ENCODE peak calls at places on chromosomes 6 and 20, in five cellular contexts. One of them, this sample, is unnamed.

GRCh38 chr20:59767656-59768055 is 163.3 kb downstream of the PHACTR3 start:
- DNase-seq in mesenchymal stem cell: no peak
- DNase-seq in neuronal stem cell: no peak
- DNase-seq in H9: no peak
- DNase-seq in trophoblast cell: no peak
- DNase-seq in this sample: no peak

GRCh38 chr6:34015576-34015975 is 130.3 kb downstream of the GRM4 start:
- DNase-seq in H9: peak; percentile 74
- DNase-seq in trophoblast cell: no peak
- DNase-seq in mesenchymal stem cell: no peak
- DNase-seq in neuronal stem cell: peak; percentile 55
- DNase-seq in this sample: no peak

GRCh38 chr6:44805239-44805849 is 417.8 kb downstream of the CDC5L start:
- DNase-seq in trophoblast cell: no peak
- DNase-seq in neuronal stem cell: no peak
- DNase-seq in H9: no peak
- DNase-seq in mesenchymal stem cell: no peak
- DNase-seq in this sample: no peak

GRCh38 chr6:20473518-20473917 is 60.7 kb upstream of the CDKAL1 start:
- DNase-seq in neuronal stem cell: no peak
- DNase-seq in trophoblast cell: no peak
- DNase-seq in H9: no peak
- DNase-seq in mesenchymal stem cell: no peak
- DNase-seq in this sample: no peak

GRCh38 chr6:36230376-36230775 is 33.8 kb downstream of the BRPF3 start:
- DNase-seq in neuronal stem cell: no peak
- DNase-seq in H9: no peak
- DNase-seq in trophoblast cell: no peak
- DNase-seq in mesenchymal stem cell: no peak
- DNase-seq in this sample: no peak

GRCh38 chr20:41051426-41051825 is 22.8 kb downstream of the TOP1 start:
- DNase-seq in neuronal stem cell: no peak
- DNase-seq in trophoblast cell: no peak
- DNase-seq in H9: no peak
- DNase-seq in mesenchymal stem cell: no peak
- DNase-seq in this sample: no peak

GRCh38 chr6:149332602-149333311 is 15.2 kb downstream of the TAB2 start:
- DNase-seq in trophoblast cell: no peak
- DNase-seq in H9: no peak
- DNase-seq in mesenchymal stem cell: no peak
- DNase-seq in neuronal stem cell: no peak
- DNase-seq in this sample: no peak

GRCh38 chr6:158839796-158840195 is 20.6 kb upstream of the EZR start:
- DNase-seq in H9: no peak
- DNase-seq in trophoblast cell: no peak
- DNase-seq in mesenchymal stem cell: no peak
- DNase-seq in neuronal stem cell: no peak
- DNase-seq in this sample: no peak

GRCh38 chr6:162644153-162644552 is 83.4 kb downstream of the PRKN start:
- DNase-seq in H9: no peak
- DNase-seq in mesenchymal stem cell: no peak
- DNase-seq in neuronal stem cell: no peak
- DNase-seq in trophoblast cell: no peak
- DNase-seq in this sample: no peak

GRCh38 chr20:33407251-33407650 is 5.9 kb upstream of the CDK5RAP1 start:
- DNase-seq in trophoblast cell: no peak
- DNase-seq in H9: no peak
- DNase-seq in mesenchymal stem cell: peak; percentile 32
- DNase-seq in neuronal stem cell: no peak
- DNase-seq in this sample: no peak

GRCh38 chr6:2158596-2159271 is 86.7 kb downstream of the GMDS start:
- DNase-seq in mesenchymal stem cell: peak; percentile 18
- DNase-seq in neuronal stem cell: peak; percentile 56
- DNase-seq in trophoblast cell: peak; percentile 65
- DNase-seq in H9: peak; percentile 86
- DNase-seq in this sample: peak; percentile 66

GRCh38 chr6:56424542-56425083 is 177.2 kb upstream of the COL21A1 start:
- DNase-seq in trophoblast cell: no peak
- DNase-seq in mesenchymal stem cell: no peak
- DNase-seq in neuronal stem cell: no peak
- DNase-seq in H9: no peak
- DNase-seq in this sample: no peak

GRCh38 chr20:22495789-22496188 is 88.6 kb downstream of the FOXA2 start:
- DNase-seq in neuronal stem cell: no peak
- DNase-seq in trophoblast cell: no peak
- DNase-seq in H9: no peak
- DNase-seq in mesenchymal stem cell: no peak
- DNase-seq in this sample: no peak

GRCh38 chr20:22495172-22495571 is 89.2 kb downstream of the FOXA2 start:
- DNase-seq in neuronal stem cell: no peak
- DNase-seq in H9: no peak
- DNase-seq in trophoblast cell: no peak
- DNase-seq in mesenchymal stem cell: no peak
- DNase-seq in this sample: no peak

GRCh38 chr20:22499475-22500174 is 84.7 kb downstream of the FOXA2 start:
- DNase-seq in trophoblast cell: no peak
- DNase-seq in neuronal stem cell: no peak
- DNase-seq in mesenchymal stem cell: no peak
- DNase-seq in H9: no peak
- DNase-seq in this sample: no peak

GRCh38 chr20:22501034-22501433 is 83.3 kb downstream of the FOXA2 start:
- DNase-seq in trophoblast cell: no peak
- DNase-seq in mesenchymal stem cell: no peak
- DNase-seq in neuronal stem cell: no peak
- DNase-seq in H9: no peak
- DNase-seq in this sample: no peak

DNA sequence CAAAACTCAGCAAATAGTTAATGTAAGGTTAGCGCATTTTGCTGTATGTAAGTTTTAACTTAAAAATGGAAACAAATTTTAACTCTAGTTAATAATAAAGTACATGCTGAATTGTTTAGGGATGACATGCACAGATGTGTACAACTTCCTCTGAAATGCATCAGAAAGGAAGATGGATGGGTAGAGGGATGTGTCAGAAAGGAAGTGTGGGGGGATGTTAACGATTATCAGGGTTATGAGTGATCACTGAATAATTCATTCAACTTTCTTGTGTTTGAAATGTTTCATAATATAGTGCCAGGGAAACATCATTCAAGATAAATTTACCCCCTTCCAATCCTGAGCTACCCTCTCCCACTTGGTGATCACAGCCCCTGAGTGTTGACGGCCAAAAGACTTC is 87.6 kb downstream of the FOXA2 start:
- DNase-seq in H9: no peak
- DNase-seq in mesenchymal stem cell: no peak
- DNase-seq in trophoblast cell: no peak
- DNase-seq in neuronal stem cell: no peak
- DNase-seq in this sample: no peak
- H2BK12ac ChIP-seq in H9: no peak overlapping the region
- H2BK12ac ChIP-seq in mesenchymal stem cell: no peak overlapping the region
- H2BK12ac ChIP-seq in trophoblast cell: no peak overlapping the region
- H2BK12ac ChIP-seq in neuronal stem cell: no peak overlapping the region
- H2BK12ac ChIP-seq in this sample: no peak overlapping the region

DNA sequence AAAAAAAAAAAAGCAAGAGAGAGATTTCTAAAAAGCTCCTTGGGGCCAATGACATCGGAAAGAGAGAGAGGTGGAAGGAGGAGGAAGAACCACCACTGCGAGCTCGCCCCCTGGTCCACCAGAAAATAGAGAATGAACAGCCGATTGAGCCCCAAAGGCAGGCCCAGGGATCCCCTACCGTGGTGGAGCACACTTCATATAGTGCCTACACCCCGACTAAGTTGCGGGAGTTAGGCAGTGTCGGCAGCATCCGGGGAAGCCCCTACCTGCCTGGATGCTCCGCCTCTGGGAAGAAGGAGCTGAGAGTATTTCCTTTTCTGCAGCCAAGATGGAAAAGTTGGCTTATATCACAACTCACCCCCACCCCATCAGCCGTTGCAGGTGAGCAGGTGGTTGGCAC is 38.6 kb upstream of the HSF2 start:
- DNase-seq in mesenchymal stem cell: no peak
- DNase-seq in neuronal stem cell: no peak
- DNase-seq in trophoblast cell: no peak
- DNase-seq in H9: no peak
- DNase-seq in this sample: no peak
- H2BK12ac ChIP-seq in mesenchymal stem cell: no peak overlapping the region
- H2BK12ac ChIP-seq in neuronal stem cell: no peak overlapping the region
- H2BK12ac ChIP-seq in trophoblast cell: no peak overlapping the region
- H2BK12ac ChIP-seq in H9: no peak overlapping the region
- H2BK12ac ChIP-seq in this sample: no peak overlapping the region

DNA sequence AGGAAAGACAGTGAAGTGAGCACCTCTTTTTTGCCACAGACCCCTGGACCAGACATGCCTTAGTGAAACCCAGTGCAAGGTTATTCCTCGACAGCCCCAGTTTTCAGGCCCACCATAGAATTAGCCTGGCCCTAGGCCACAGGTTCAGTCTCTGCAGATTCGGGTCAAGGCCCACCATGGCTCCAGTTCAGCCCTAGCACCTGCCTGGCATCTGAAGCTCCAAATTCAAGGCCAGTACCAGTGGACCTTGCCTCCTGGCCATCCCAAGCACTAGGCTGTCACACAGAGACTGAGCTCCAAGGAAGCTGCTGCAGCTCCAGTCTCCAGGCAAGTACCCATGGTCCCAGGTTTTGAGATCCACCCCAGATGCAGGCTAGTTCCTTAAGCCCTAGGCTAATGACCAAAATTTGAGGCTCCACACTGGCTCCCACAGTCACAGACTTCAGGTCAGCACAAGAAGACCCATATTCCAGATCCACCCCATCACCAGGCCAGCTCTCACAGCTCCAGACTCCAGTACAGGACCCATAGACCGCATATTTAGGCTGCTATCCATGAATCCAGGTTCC is 877.5 kb upstream of the ADGRB3 start:
- DNase-seq in mesenchymal stem cell: no peak
- DNase-seq in trophoblast cell: no peak
- DNase-seq in neuronal stem cell: no peak
- DNase-seq in H9: no peak
- DNase-seq in this sample: no peak
- H2BK12ac ChIP-seq in mesenchymal stem cell: no peak overlapping the region
- H2BK12ac ChIP-seq in trophoblast cell: no peak overlapping the region
- H2BK12ac ChIP-seq in neuronal stem cell: no peak overlapping the region
- H2BK12ac ChIP-seq in H9: no peak overlapping the region
- H2BK12ac ChIP-seq in this sample: no peak overlapping the region

DNA sequence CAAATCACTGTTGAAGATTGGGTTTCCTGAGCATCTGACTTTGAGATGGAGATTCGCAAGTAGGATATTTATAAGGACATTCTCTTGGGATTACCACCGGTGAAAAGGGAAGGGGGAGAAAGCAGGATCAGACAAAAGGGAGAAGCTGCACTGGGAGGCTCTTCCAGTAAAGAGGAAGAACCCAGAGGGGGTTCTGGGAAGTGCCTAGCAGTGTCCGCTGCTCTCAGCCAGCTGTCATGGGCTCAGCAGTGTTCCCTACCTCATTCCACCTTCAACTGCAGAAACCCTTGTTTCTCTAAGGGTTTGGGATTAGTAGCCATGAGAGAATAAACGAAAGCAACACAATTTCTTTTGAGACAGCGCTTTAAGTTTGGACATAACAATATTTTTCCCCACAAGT is 154.6 kb upstream of the SCGN start:
- DNase-seq in trophoblast cell: no peak
- DNase-seq in neuronal stem cell: no peak
- DNase-seq in H9: no peak
- DNase-seq in mesenchymal stem cell: no peak
- DNase-seq in this sample: no peak
- H2BK12ac ChIP-seq in trophoblast cell: no peak overlapping the region
- H2BK12ac ChIP-seq in neuronal stem cell: no peak overlapping the region
- H2BK12ac ChIP-seq in H9: no peak overlapping the region
- H2BK12ac ChIP-seq in mesenchymal stem cell: no peak overlapping the region
- H2BK12ac ChIP-seq in this sample: no peak overlapping the region